ENCODE peak calls at places on chromosomes 6 and 20, in six cellular contexts. X is fibroblast of mammary gland, Q is heart left ventricle, S is PC-3, K is left lung, R is glutamatergic neuron. F is an unnamed sample.

GRCh38 chr6:16239090-16239797 is 857 bp downstream of the GMPR start:
- DNase-seq in K (peak; percentile 90), S (peak; percentile 84), X (no peak), Q (peak; percentile 33), R (peak; percentile 55), F (peak; percentile 95)

GRCh38 chr20:41249781-41250281 is 67.7 kb downstream of the ZHX3 start:
- DNase-seq in K (no peak), Q (peak; percentile 21), R (no peak), S (peak; percentile 25), X (peak; percentile 74), F (peak; percentile 30)

GRCh38 chr6:24274441-24275083 is 83.3 kb downstream of the DCDC2 start:
- DNase-seq in S (peak; percentile 35), K (no peak), Q (no peak), R (no peak), X (peak; percentile 40), F (no peak)

GRCh38 chr6:38567436-38567835 is 72.3 kb downstream of the BTBD9 start:
- DNase-seq in X (peak; percentile 92), S (peak; percentile 84), Q (peak; percentile 77), K (no peak), R (no peak), F (peak; percentile 35)

GRCh38 chr6:108820011-108820410 is 28.2 kb upstream of the ARMC2 start:
- DNase-seq in S (no peak), K (no peak), R (no peak), Q (no peak), X (no peak), F (no peak)

GRCh38 chr20:25219365-25219764 is 23.9 kb downstream of the ENTPD6 start:
- DNase-seq in X (no peak), Q (no peak), R (no peak), K (no peak), S (no peak), F (no peak)

GRCh38 chr6:105598264-105598663 is 195.4 kb upstream of the PREP start:
- DNase-seq in X (no peak), R (no peak), K (no peak), S (no peak), Q (no peak), F (no peak)

GRCh38 chr6:111248789-111249188 is 161.5 kb downstream of the SLC16A10 start:
- DNase-seq in X (no peak), Q (no peak), S (no peak), R (no peak), K (no peak), F (no peak)

GRCh38 chr6:29005183-29005885 is at the start of gene ZNF311:
- DNase-seq in K (no peak), X (peak; percentile 74), S (peak; percentile 42), Q (peak; percentile 59), R (peak; percentile 41), F (no peak)

GRCh38 chr20:17762243-17762872 is 62.6 kb downstream of the BANF2 start:
- DNase-seq in X (no peak), S (no peak), Q (peak; percentile 18), K (no peak), R (no peak), F (no peak)

GRCh38 chr6:113640046-113640445 is 217.1 kb upstream of the MARCKS start:
- DNase-seq in K (no peak), Q (no peak), R (no peak), X (no peak), S (no peak), F (no peak)

GRCh38 chr6:157539421-157539822 is 158.4 kb downstream of the ZDHHC14 start:
- DNase-seq in S (no peak), X (no peak), R (no peak), Q (no peak), K (no peak), F (no peak)

GRCh38 chr6:45624228-45624627 is 246.5 kb upstream of the SUPT3H start:
- DNase-seq in X (no peak), S (no peak), Q (no peak), R (no peak), K (no peak), F (no peak)

GRCh38 chr6:112245511-112246203 is 8.7 kb downstream of the LAMA4 start:
- DNase-seq in R (no peak), S (no peak), K (no peak), X (peak; percentile 93), Q (no peak), F (no peak)

GRCh38 chr6:113412589-113413367 is 444.4 kb upstream of the MARCKS start:
- DNase-seq in Q (no peak), R (no peak), S (peak; percentile 4), K (no peak), X (peak; percentile 12), F (no peak)

GRCh38 chr20:40880063-40880715 is 148.4 kb upstream of the TOP1 start:
- DNase-seq in Q (no peak), X (no peak), K (no peak), R (no peak), S (peak; percentile 9), F (no peak)

GRCh38 chr6:119844385-119844784 is 494.8 kb upstream of the MAN1A1 start:
- DNase-seq in X (no peak), K (no peak), Q (no peak), R (no peak), S (no peak), F (no peak)

GRCh38 chr20:7497985-7498384 is 442.3 kb downstream of the HAO1 start:
- DNase-seq in X (peak; percentile 50), Q (no peak), S (peak; percentile 94), K (no peak), R (no peak), F (no peak)

GRCh38 chr20:58213716-58214115 is 14.7 kb downstream of the ANKRD60 start:
- DNase-seq in K (no peak), Q (no peak), R (no peak), X (no peak), S (no peak), F (no peak)

GRCh38 chr6:26103141-26103769 is 16.0 kb downstream of the HFE start:
- DNase-seq in R (no peak), S (peak; percentile 75), X (peak; percentile 64), Q (no peak), K (no peak), F (no peak)

GRCh38 chr6:49430866-49431265 is 32.2 kb downstream of the MMUT start:
- DNase-seq in R (no peak), Q (no peak), S (no peak), X (no peak), K (no peak), F (no peak)

GRCh38 chr20:16842721-16843120 is 94.6 kb downstream of the OTOR start:
- DNase-seq in Q (no peak), K (no peak), S (no peak), X (no peak), R (no peak), F (no peak)

GRCh38 chr20:56018194-56018593 is 12.9 kb upstream of the CBLN4 start:
- DNase-seq in R (no peak), Q (no peak), X (no peak), K (no peak), S (no peak), F (no peak)

GRCh38 chr6:151252626-151253025 is 12.9 kb downstream of the AKAP12 start:
- DNase-seq in X (no peak), R (no peak), Q (no peak), S (no peak), K (no peak), F (no peak)

DNA sequence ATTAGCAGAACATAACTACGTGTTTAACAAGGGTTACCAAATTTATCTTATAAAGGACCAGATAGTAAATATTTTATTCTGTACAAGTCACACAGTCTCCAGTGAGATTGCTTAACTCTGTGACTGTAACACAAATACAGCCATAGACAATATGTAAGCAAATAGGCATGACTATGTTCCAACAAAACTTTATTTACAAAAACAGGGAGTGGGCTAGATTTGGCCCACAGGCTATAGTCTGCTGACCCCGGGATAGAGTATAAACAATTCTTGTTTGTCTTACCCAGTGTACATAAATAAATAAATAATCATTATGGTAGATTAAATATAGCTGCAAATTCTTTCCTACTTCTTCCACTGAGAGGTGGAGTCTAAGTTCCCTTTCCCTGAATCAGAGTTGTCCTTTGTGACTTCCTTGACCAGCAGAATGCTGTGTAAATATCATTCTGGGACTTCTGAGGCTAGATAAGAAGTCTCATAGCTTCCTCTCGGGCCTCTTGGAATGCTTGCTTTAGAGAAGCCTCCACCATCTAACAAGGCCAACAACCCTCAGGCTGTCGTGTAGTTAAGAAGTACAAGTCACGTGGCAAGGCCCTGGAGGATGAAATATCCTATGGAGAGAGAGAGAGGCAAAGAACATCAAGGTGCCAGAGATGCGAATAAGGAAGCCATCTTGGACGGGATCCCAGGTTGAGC is 59.1 kb upstream of the TMEM244 start:
- DNase-seq in R (no peak), Q (no peak), S (peak; percentile 2), X (no peak), K (no peak), F (no peak)
- TF ChIP-seq CTCF in R (no peak), Q (no peak), S (no peak), X (no peak), K (no peak), F (no peak)

GRCh38 chr20:51801220-51801991 is 915 bp downstream of the SALL4 start:
- DNase-seq in X (no peak), R (peak; percentile 56), Q (no peak), S (no peak), K (no peak), F (no peak)
- TF ChIP-seq CTCF in X (no peak), R (no peak), Q (no peak), S (peak; percentile 40), K (no peak), F (no peak)

GRCh38 chr6:85752602-85753001 is 109.9 kb upstream of the SYNCRIP start:
- DNase-seq in S (no peak), X (no peak), R (no peak), K (no peak), Q (no peak), F (no peak)

GRCh38 chr6:85754894-85755293 is 112.2 kb upstream of the SYNCRIP start:
- DNase-seq in R (no peak), K (no peak), X (no peak), S (no peak), Q (no peak), F (no peak)

GRCh38 chr6:85751374-85752055 is 108.8 kb upstream of the SYNCRIP start:
- DNase-seq in Q (no peak), R (no peak), S (peak; percentile 46), X (no peak), K (no peak), F (no peak)

DNA sequence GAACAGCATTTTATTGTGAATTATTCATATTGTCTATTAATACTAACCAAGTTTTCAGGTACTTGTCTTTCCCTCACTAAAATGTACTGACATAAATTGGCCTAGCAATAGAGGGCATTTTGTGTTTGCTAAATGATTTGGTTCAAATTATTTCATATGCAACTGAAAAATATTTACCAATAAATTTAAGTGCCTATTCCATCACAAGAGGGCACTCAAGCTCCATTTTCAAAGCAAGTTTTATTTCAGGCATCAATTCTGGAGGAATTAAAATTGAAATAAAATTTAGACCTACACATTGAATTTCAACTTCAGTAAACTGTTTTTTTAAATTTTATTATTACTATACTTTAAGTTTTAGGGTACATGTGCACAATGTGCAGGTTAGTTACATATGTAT is 114.3 kb upstream of the SYNCRIP start:
- DNase-seq in X (peak; percentile 45), Q (no peak), S (peak; percentile 59), K (no peak), R (no peak), F (no peak)
- TF ChIP-seq CTCF in X (peak; percentile 51), Q (peak; percentile 39), S (peak; percentile 60), K (no peak), R (peak; percentile 38), F (no peak)

DNA sequence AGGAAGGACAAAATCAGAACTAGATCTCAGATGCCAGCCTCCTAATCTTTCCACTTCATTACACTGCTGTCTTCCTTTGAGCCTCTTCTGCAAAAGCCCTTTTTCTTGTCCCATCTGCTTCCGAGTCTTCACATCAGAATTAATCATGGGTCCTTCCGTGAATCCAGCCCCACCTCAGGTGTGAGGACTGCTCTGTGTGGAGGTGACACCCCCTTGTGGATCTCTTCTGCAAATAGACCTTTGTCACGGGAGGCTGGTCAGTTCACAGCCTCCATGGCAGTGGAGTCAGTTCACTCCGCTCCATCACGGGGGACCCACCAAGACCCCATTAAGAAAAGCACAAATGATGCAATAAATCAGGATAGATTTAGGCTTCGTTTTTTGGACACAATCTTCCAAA is 171.1 kb downstream of the ADAT2 start:
- DNase-seq in S (peak; percentile 25), R (peak; percentile 18), X (peak; percentile 26), Q (no peak), K (no peak), F (no peak)
- TF ChIP-seq CTCF in S (peak; percentile 51), R (no peak), X (peak; percentile 25), Q (no peak), K (no peak), F (no peak)

F was measured in gastrocnemius medialis.